ENCODE peak calls at places on chromosome 3, in five cellular contexts. L is upper lobe of left lung, J is foreskin melanocyte, I is NCI-H2081, S is brain pericyte. A is an unnamed sample.

GRCh38 chr3:122310361-122310760 is 14.7 kb upstream of the CSTA start:
- DNase-seq in L (no peak), J (no peak), I (no peak), S (no peak), A (no peak)

GRCh38 chr3:182816181-182816580 is 22.9 kb downstream of the ATP11B start:
- DNase-seq in L (no peak), J (no peak), I (no peak), S (no peak), A (no peak)

GRCh38 chr3:113516115-113516505 is 1.2 kb upstream of the SPICE1 start:
- DNase-seq in L (peak; percentile 47), J (no peak), I (no peak), S (no peak), A (no peak)

GRCh38 chr3:158443632-158444031 is 127.4 kb upstream of the MLF1 start:
- DNase-seq in L (no peak), J (no peak), I (no peak), S (no peak), A (no peak)

GRCh38 chr3:183371672-183371968 is 56.8 kb downstream of the MCF2L2 start:
- DNase-seq in L (no peak), J (no peak), I (no peak), S (no peak), A (peak; percentile 47)

GRCh38 chr3:29871087-29871486 is 590.2 kb downstream of the RBMS3 start:
- DNase-seq in L (no peak), J (no peak), I (no peak), S (no peak), A (no peak)

GRCh38 chr3:20344400-20344959 is 158.5 kb upstream of the SGO1 start:
- DNase-seq in L (no peak), J (no peak), I (no peak), S (no peak), A (no peak)

GRCh38 chr3:17431004-17431403 is 311.4 kb downstream of the TBC1D5 start:
- DNase-seq in L (no peak), J (no peak), I (peak; percentile 5), S (no peak), A (no peak)

GRCh38 chr3:135239485-135239884 is 444.4 kb downstream of the EPHB1 start:
- DNase-seq in L (no peak), J (no peak), I (peak; percentile 9), S (no peak), A (no peak)

GRCh38 chr3:37887062-37887461 is 25.4 kb downstream of the CTDSPL start:
- DNase-seq in L (peak; percentile 55), J (no peak), I (no peak), S (no peak), A (no peak)

GRCh38 chr3:122936986-122937385 is 90.6 kb downstream of the SEMA5B start:
- DNase-seq in L (no peak), J (peak; percentile 2), I (no peak), S (no peak), A (no peak)

GRCh38 chr3:187742351-187743171 is 2.7 kb downstream of the BCL6 start:
- DNase-seq in L (no peak), J (no peak), I (no peak), S (no peak), A (no peak)

GRCh38 chr3:13086594-13086993 is 13.4 kb upstream of the IQSEC1 start:
- DNase-seq in L (no peak), J (no peak), I (no peak), S (no peak), A (no peak)

GRCh38 chr3:44962606-44963393 is 13.2 kb downstream of the ZDHHC3 start:
- DNase-seq in L (peak; percentile 61), J (no peak), I (no peak), S (no peak), A (no peak)

GRCh38 chr3:12138044-12138443 is 20.7 kb downstream of the TIMP4 start:
- DNase-seq in L (peak; percentile 49), J (no peak), I (no peak), S (no peak), A (no peak)

GRCh38 chr3:183619020-183619419 is 16.4 kb upstream of the KLHL24 start:
- DNase-seq in L (no peak), J (no peak), I (no peak), S (no peak), A (no peak)

GRCh38 chr3:134360046-134360445 is 14.2 kb downstream of the AMOTL2 start:
- DNase-seq in L (peak; percentile 21), J (no peak), I (no peak), S (no peak), A (peak; percentile 20)

GRCh38 chr3:66380200-66380932 is 120.5 kb downstream of the LRIG1 start:
- DNase-seq in L (no peak), J (no peak), I (no peak), S (no peak), A (no peak)

GRCh38 chr3:20141841-20142240 is 44.2 kb downstream of the SGO1 start:
- DNase-seq in L (no peak), J (peak; percentile 69), I (peak; percentile 40), S (no peak), A (no peak)

GRCh38 chr3:153070153-153070868 is 91.7 kb upstream of the RAP2B start:
- DNase-seq in L (no peak), J (no peak), I (no peak), S (no peak), A (no peak)

A was measured in activated CD4-positive, CD25-positive, alpha-beta regulatory T cell treated with anti-CD3 and anti-CD28 coated beads, Interleukin-2, amount 50 U/mL, for 72 hours.